ENCODE peak calls at places on chromosomes 3 and 15, in seven cellular contexts. One of them, this sample, is unnamed.

GRCh38 chr3:71725279-71725991 is at the start of gene EIF4E3:
- DNase-seq in activated gamma-delta T cell treated with Interleukin-2 at 50 U/mL for 16 hours: peak; percentile 19
- DNase-seq in neural progenitor cell: peak; percentile 81
- DNase-seq in KBM-7: no peak
- DNase-seq in ELR: peak; percentile 49
- DNase-seq in AG08396: peak; percentile 91
- DNase-seq in NCI-H1092: no peak
- DNase-seq in this sample: peak; percentile 59

GRCh38 chr3:106827515-106828213 is 549.6 kb upstream of the CCDC54 start:
- DNase-seq in activated gamma-delta T cell treated with Interleukin-2 at 50 U/mL for 16 hours: no peak
- DNase-seq in neural progenitor cell: no peak
- DNase-seq in KBM-7: no peak
- DNase-seq in ELR: peak; percentile 53
- DNase-seq in AG08396: no peak
- DNase-seq in NCI-H1092: no peak
- DNase-seq in this sample: no peak

GRCh38 chr3:127547761-127548605 is 42.5 kb downstream of the TPRA1 start:
- DNase-seq in activated gamma-delta T cell treated with Interleukin-2 at 50 U/mL for 16 hours: peak; percentile 76
- DNase-seq in neural progenitor cell: peak; percentile 91
- DNase-seq in KBM-7: peak; percentile 61
- DNase-seq in ELR: peak; percentile 61
- DNase-seq in AG08396: peak; percentile 91
- DNase-seq in NCI-H1092: peak; percentile 51
- DNase-seq in this sample: peak; percentile 61

GRCh38 chr3:21894459-21895083 is 143.6 kb upstream of the ZNF385D start:
- DNase-seq in activated gamma-delta T cell treated with Interleukin-2 at 50 U/mL for 16 hours: no peak
- DNase-seq in neural progenitor cell: peak; percentile 20
- DNase-seq in KBM-7: peak; percentile 19
- DNase-seq in ELR: peak; percentile 27
- DNase-seq in AG08396: no peak
- DNase-seq in NCI-H1092: no peak
- DNase-seq in this sample: no peak

GRCh38 chr15:81165565-81165964 is 31.1 kb upstream of the IL16 start:
- DNase-seq in activated gamma-delta T cell treated with Interleukin-2 at 50 U/mL for 16 hours: no peak
- DNase-seq in neural progenitor cell: no peak
- DNase-seq in KBM-7: no peak
- DNase-seq in ELR: no peak
- DNase-seq in AG08396: no peak
- DNase-seq in NCI-H1092: no peak
- DNase-seq in this sample: no peak

GRCh38 chr3:186901135-186901734 is 29.1 kb upstream of the ST6GAL1 start:
- DNase-seq in activated gamma-delta T cell treated with Interleukin-2 at 50 U/mL for 16 hours: no peak
- DNase-seq in neural progenitor cell: no peak
- DNase-seq in KBM-7: no peak
- DNase-seq in ELR: no peak
- DNase-seq in AG08396: no peak
- DNase-seq in NCI-H1092: no peak
- DNase-seq in this sample: no peak

GRCh38 chr15:89492111-89492641 is 4.2 kb downstream of the RHCG start:
- DNase-seq in activated gamma-delta T cell treated with Interleukin-2 at 50 U/mL for 16 hours: no peak
- DNase-seq in neural progenitor cell: peak; percentile 73
- DNase-seq in KBM-7: peak; percentile 48
- DNase-seq in ELR: no peak
- DNase-seq in AG08396: no peak
- DNase-seq in NCI-H1092: no peak
- DNase-seq in this sample: no peak

GRCh38 chr3:15754047-15754446 is 43.7 kb downstream of the ANKRD28 start:
- DNase-seq in activated gamma-delta T cell treated with Interleukin-2 at 50 U/mL for 16 hours: no peak
- DNase-seq in neural progenitor cell: no peak
- DNase-seq in KBM-7: no peak
- DNase-seq in ELR: peak; percentile 77
- DNase-seq in AG08396: no peak
- DNase-seq in NCI-H1092: no peak
- DNase-seq in this sample: no peak

GRCh38 chr3:47370887-47371697 is 9.7 kb upstream of the PTPN23 start:
- DNase-seq in activated gamma-delta T cell treated with Interleukin-2 at 50 U/mL for 16 hours: peak; percentile 33
- DNase-seq in neural progenitor cell: peak; percentile 61
- DNase-seq in KBM-7: no peak
- DNase-seq in ELR: peak; percentile 31
- DNase-seq in AG08396: peak; percentile 52
- DNase-seq in NCI-H1092: no peak
- DNase-seq in this sample: peak; percentile 15

GRCh38 chr3:72344256-72345046 is 503.8 kb downstream of the SHQ1 start:
- DNase-seq in activated gamma-delta T cell treated with Interleukin-2 at 50 U/mL for 16 hours: no peak
- DNase-seq in neural progenitor cell: no peak
- DNase-seq in KBM-7: no peak
- DNase-seq in ELR: peak; percentile 9
- DNase-seq in AG08396: no peak
- DNase-seq in NCI-H1092: no peak
- DNase-seq in this sample: no peak

GRCh38 chr15:101288905-101289513 is 6.0 kb downstream of the SNRPA1 start:
- DNase-seq in activated gamma-delta T cell treated with Interleukin-2 at 50 U/mL for 16 hours: no peak
- DNase-seq in neural progenitor cell: peak; percentile 74
- DNase-seq in KBM-7: peak; percentile 78
- DNase-seq in ELR: peak; percentile 70
- DNase-seq in AG08396: peak; percentile 64
- DNase-seq in NCI-H1092: peak; percentile 9
- DNase-seq in this sample: no peak

GRCh38 chr3:11434017-11434526 is 161.9 kb downstream of the ATG7 start:
- DNase-seq in activated gamma-delta T cell treated with Interleukin-2 at 50 U/mL for 16 hours: no peak
- DNase-seq in neural progenitor cell: no peak
- DNase-seq in KBM-7: no peak
- DNase-seq in ELR: peak; percentile 25
- DNase-seq in AG08396: peak; percentile 54
- DNase-seq in NCI-H1092: no peak
- DNase-seq in this sample: no peak

GRCh38 chr15:65920121-65920520 is 50.8 kb downstream of the RAB11A start:
- DNase-seq in activated gamma-delta T cell treated with Interleukin-2 at 50 U/mL for 16 hours: no peak
- DNase-seq in neural progenitor cell: no peak
- DNase-seq in KBM-7: no peak
- DNase-seq in ELR: no peak
- DNase-seq in AG08396: no peak
- DNase-seq in NCI-H1092: no peak
- DNase-seq in this sample: no peak

GRCh38 chr3:49017978-49018706 is at the start of gene DALRD3:
- DNase-seq in activated gamma-delta T cell treated with Interleukin-2 at 50 U/mL for 16 hours: peak; percentile 49
- DNase-seq in neural progenitor cell: peak; percentile 86
- DNase-seq in KBM-7: peak; percentile 81
- DNase-seq in ELR: peak; percentile 66
- DNase-seq in AG08396: peak; percentile 76
- DNase-seq in NCI-H1092: peak; percentile 59
- DNase-seq in this sample: peak; percentile 43

GRCh38 chr15:90126457-90127435 is 24.5 kb upstream of the IDH2 start:
- DNase-seq in activated gamma-delta T cell treated with Interleukin-2 at 50 U/mL for 16 hours: no peak
- DNase-seq in neural progenitor cell: peak; percentile 77
- DNase-seq in KBM-7: no peak
- DNase-seq in ELR: no peak
- DNase-seq in AG08396: no peak
- DNase-seq in NCI-H1092: no peak
- DNase-seq in this sample: no peak

GRCh38 chr15:31476866-31477265 is 150.2 kb downstream of the KLF13 start:
- DNase-seq in activated gamma-delta T cell treated with Interleukin-2 at 50 U/mL for 16 hours: no peak
- DNase-seq in neural progenitor cell: no peak
- DNase-seq in KBM-7: no peak
- DNase-seq in ELR: no peak
- DNase-seq in AG08396: no peak
- DNase-seq in NCI-H1092: no peak
- DNase-seq in this sample: no peak

GRCh38 chr3:14490831-14491230 is 49.3 kb downstream of the GRIP2 start:
- DNase-seq in activated gamma-delta T cell treated with Interleukin-2 at 50 U/mL for 16 hours: no peak
- DNase-seq in neural progenitor cell: no peak
- DNase-seq in KBM-7: no peak
- DNase-seq in ELR: peak; percentile 13
- DNase-seq in AG08396: no peak
- DNase-seq in NCI-H1092: no peak
- DNase-seq in this sample: no peak

GRCh38 chr15:38398134-38398533 is 55.8 kb upstream of the FAM98B start:
- DNase-seq in activated gamma-delta T cell treated with Interleukin-2 at 50 U/mL for 16 hours: no peak
- DNase-seq in neural progenitor cell: no peak
- DNase-seq in KBM-7: no peak
- DNase-seq in ELR: peak; percentile 97
- DNase-seq in AG08396: peak; percentile 56
- DNase-seq in NCI-H1092: no peak
- DNase-seq in this sample: no peak

GRCh38 chr3:94694894-94695293 is 632.0 kb downstream of the NSUN3 start:
- DNase-seq in activated gamma-delta T cell treated with Interleukin-2 at 50 U/mL for 16 hours: no peak
- DNase-seq in neural progenitor cell: no peak
- DNase-seq in KBM-7: no peak
- DNase-seq in ELR: no peak
- DNase-seq in AG08396: no peak
- DNase-seq in NCI-H1092: no peak
- DNase-seq in this sample: no peak

GRCh38 chr3:30681276-30682211 is 75.1 kb downstream of the TGFBR2 start:
- DNase-seq in activated gamma-delta T cell treated with Interleukin-2 at 50 U/mL for 16 hours: no peak
- DNase-seq in neural progenitor cell: peak; percentile 24
- DNase-seq in KBM-7: no peak
- DNase-seq in ELR: peak; percentile 75
- DNase-seq in AG08396: no peak
- DNase-seq in NCI-H1092: no peak
- DNase-seq in this sample: no peak

This sample was measured in CD8-positive, alpha-beta memory T cell.